ENCODE peak calls at places on chromosomes 1 and 21, in five cellular contexts. G, J, H, B and K are unnamed samples.
A peak's percentile ranks its signal among the peaks of the same experiment; 100 is the strongest.

GRCh38 chr1:40785446-40785845 is 1.9 kb downstream of the KCNQ4 start:
- DNase-seq in J (no peak), G (no peak), H (no peak), B (no peak), K (no peak)

GRCh38 chr1:196584703-196585102 is 23.5 kb downstream of the KCNT2 start:
- DNase-seq in B (no peak), H (no peak), G (no peak), J (no peak), K (no peak)

GRCh38 chr1:30725450-30726095 is 2.2 kb upstream of the MATN1 start:
- DNase-seq in H (no peak), G (no peak), B (no peak), J (no peak), K (no peak)

GRCh38 chr1:5611855-5612254 is 380.4 kb downstream of the NPHP4 start:
- DNase-seq in B (no peak), H (no peak), G (no peak), J (no peak), K (no peak)

GRCh38 chr1:55146781-55147180 is 68.4 kb downstream of the USP24 start:
- DNase-seq in J (peak; percentile 17), B (peak; percentile 41), H (peak; percentile 33), G (peak; percentile 10), K (no peak)

GRCh38 chr1:85374160-85374559 is 90.8 kb downstream of the DDAH1 start:
- DNase-seq in H (no peak), B (no peak), G (peak; percentile 27), J (no peak), K (no peak)

GRCh38 chr1:152035406-152036315 is 1.1 kb downstream of the S100A11 start:
- DNase-seq in J (peak; percentile 48), H (no peak), G (peak; percentile 24), B (peak; percentile 29), K (no peak)

GRCh38 chr1:175373786-175374623 is 181.4 kb upstream of the KIAA0040 start:
- DNase-seq in J (no peak), B (no peak), H (no peak), G (peak; percentile 50), K (no peak)

GRCh38 chr1:209853677-209854076 is 25.9 kb downstream of the UTP25 start:
- DNase-seq in J (no peak), H (no peak), G (no peak), B (no peak), K (no peak)

GRCh38 chr1:23456226-23456625 is 27.8 kb downstream of the ASAP3 start:
- DNase-seq in B (no peak), J (no peak), H (no peak), G (no peak), K (no peak)

GRCh38 chr1:208479435-208479834 is 235.3 kb upstream of the PLXNA2 start:
- DNase-seq in J (no peak), G (no peak), B (no peak), H (no peak), K (no peak)

GRCh38 chr1:229104654-229105053 is 166.3 kb upstream of the RAB4A start:
- DNase-seq in G (no peak), B (no peak), J (no peak), H (no peak), K (no peak)

GRCh38 chr1:167775178-167775577 is 53.4 kb downstream of the MPZL1 start:
- DNase-seq in H (no peak), J (no peak), G (no peak), B (no peak), K (no peak)

GRCh38 chr1:204584699-204585372 is 68.6 kb downstream of the MDM4 start:
- DNase-seq in J (peak; percentile 31), H (no peak), G (no peak), B (no peak), K (no peak)

GRCh38 chr1:50350868-50351267 is 72.4 kb downstream of the DMRTA2 start:
- DNase-seq in B (no peak), G (no peak), H (no peak), J (no peak), K (no peak)

GRCh38 chr1:211326528-211327340 is at the start of gene TRAF5:
- DNase-seq in J (peak; percentile 70), H (peak; percentile 58), G (peak; percentile 61), B (peak; percentile 43), K (no peak)

GRCh38 chr1:243917177-243917862 is 67.3 kb upstream of the AKT3 start:
- DNase-seq in H (no peak), B (peak; percentile 60), G (peak; percentile 27), J (peak; percentile 15), K (no peak)
- TF ChIP-seq CTCF in H (no peak), B (peak; percentile 22), G (no peak), J (no peak), K (no peak)

DNA sequence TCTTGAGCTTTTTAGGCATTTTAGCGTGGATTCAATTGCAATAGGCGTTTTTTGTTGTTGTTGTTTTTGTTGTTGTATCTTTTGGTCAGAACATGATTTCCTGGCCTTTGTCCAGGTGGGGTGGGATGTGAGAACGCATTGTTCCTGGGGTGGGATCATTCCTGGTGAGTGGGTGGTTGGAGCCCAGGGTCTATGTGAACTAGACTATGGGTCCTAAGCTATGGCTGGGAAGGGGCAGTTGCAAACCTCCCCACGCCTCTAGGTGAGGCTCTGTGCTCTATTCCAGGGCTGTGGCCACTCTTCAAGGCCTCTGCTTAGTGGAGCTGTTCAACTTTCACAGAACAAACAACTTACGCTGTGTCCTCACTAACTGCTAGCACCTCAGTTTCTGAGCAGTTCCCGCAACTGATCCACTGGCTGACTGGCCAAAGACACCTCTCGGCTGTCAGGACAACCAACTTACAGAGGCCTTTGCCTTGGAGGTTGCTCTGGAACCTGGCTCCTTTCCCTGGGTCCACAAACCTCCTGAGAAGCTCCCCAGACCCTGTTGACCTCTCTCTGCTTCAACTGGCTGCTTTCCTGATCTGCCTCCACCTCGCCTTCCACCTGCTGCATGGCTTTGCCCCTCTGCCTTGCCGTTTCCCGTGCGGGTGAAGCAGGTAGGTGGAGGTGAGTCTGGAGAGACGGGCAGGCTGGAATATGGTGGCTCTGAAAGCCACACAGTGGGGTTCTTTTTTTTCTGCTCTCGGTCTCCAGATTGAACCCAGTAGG is 12.8 kb downstream of the BTBD19 start:
- DNase-seq in J (no peak), H (no peak), G (no peak), B (no peak), K (no peak)
- H3K4me3 ChIP-seq in J (peak overlapping the region; percentile 57), H (peak overlapping the region; percentile 53), G (no peak overlapping the region), B (peak overlapping the region; percentile 71), K (no peak overlapping the region)

DNA sequence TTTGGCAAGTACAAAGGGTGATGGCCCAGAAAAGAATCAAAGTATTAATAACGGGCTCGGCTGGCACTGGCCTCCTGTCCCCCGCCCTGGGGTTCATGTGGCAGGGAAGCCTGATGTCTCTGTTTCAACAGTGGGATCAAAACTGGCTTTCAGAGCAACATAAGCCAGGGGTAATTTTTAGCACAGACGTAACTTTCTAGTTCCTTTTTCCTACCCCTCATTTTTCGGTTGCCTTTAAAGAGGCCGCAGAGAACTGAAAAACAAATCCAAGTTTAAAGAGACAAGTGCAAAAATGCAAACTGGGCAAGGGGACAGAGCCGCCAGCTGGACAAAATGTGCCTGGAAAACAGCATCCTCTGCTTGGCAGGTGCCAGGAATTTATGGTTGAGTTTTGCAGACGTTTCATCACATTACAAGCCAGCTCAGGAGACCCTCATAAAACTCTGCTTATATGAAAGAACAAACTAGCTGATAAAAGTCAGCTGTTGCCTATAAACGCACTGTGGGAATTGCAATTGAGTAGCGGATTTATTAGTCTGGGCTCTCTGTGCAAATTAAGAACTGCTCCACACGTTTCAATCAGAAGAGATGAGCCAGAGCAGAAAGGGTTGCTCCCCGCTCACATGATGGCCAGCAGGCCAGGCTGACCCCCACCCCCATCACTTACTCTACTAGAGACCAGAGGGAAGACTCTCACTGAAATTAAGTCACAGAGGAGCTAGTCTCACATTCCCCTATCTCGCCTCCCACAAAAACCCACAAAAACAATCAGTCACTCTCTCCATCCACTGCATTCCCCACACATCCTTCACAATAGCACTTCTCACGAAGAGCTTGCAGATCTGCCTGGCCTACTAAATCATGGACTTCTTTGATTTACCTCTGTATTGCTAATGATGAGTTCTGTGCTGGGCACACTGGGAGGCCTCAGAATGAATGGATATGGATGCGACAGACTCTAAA is 15.8 kb upstream of the CDCA8 start:
- DNase-seq in G (no peak), B (peak; percentile 85), H (no peak), J (peak; percentile 30), K (no peak)
- TF ChIP-seq POLR2A in G (no peak), B (no peak), H (no peak), J (no peak), K (no peak)

DNA sequence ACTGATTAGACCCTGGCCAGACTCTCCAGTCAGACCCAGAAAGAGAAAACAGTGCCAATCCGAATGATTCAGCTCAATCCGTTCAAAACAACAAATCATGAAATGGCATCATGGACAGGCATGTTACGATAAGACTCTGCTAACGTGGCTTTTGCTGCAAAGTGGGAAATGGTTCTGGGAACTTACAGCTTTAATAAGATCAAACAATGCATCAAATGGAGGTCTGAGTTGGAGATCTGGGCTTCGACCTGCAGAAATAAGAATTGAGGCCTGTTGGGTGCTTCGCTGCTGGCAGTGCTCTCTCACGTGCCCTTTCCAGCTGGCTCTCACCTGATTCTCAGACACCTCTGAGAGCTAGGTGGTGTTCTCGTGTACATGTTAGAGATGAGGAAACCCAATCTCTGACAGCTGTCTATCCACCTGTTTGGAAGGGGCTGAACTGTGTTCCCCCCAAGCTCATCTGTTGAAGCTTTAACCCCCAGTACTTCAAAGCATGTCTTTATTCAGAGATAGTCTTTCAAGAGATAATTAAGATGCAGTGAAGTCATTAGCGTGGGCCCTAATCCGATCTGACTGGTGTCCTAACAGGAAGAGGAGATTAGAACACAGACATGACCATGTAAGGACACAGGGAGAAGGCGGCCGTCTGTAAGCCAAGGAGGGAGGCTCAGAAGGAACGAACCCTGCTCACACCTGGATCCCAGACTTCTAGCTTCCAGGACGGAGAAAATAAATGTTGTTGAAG is 45.5 kb upstream of the ETS2 start:
- DNase-seq in J (no peak), B (no peak), H (no peak), G (no peak), K (no peak)
- TF ChIP-seq CTCF in J (no peak), B (no peak), H (no peak), G (no peak), K (no peak)

GRCh38 chr1:220813013-220813412 is 26.3 kb downstream of the MTARC1 start:
- DNase-seq in G (no peak), H (no peak), J (no peak), B (no peak), K (no peak)
- H3K4me3 ChIP-seq in G (no peak overlapping the region), H (no peak overlapping the region), J (no peak overlapping the region), B (no peak overlapping the region), K (no peak overlapping the region)

GRCh38 chr1:230230948-230231738 is 164.1 kb downstream of the GALNT2 start:
- DNase-seq in G (peak; percentile 76), B (no peak), H (no peak), J (peak; percentile 48), K (no peak)
- TF ChIP-seq POLR2A in G (no peak), B (no peak), H (no peak), J (no peak), K (no peak)

DNA sequence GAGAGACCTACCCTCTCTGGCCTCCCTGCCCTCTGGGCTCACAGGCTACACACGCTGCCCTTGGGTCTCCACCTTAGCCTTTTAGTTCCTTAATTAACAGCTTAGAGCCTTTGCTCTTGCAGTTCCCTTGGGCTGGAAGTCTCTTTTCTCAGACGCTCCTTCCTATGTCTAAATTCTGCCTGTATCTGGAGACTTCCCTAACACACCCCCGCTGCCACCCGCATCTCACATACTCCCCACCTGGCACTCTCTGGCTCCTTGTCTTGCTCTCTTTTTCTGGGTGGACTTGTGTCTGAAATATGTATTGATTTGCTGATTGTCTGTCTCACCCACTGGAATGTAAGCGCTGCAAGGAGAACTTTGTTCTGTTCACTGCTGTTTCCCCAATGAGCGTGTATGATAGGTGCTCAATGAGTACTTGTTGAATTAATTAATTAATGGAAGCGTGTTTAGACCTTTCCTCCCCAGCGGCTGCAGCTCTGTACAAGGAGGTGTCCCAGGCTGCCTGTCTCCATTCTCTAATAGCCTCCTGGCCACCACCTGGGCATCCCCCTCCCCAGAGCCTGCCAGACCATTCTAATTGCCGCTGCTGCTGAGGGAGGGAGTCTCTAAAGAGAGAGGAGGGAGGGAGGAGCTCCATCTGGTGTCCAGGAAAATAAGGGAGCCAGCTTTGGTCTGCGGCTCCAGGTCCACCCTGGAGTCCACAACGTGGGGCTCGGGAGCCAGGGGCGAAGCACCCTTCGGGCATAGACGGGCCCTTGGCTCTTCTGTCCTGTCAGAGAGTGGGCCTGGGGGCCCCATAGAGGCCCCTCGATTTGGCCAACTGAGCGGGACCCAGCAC is 95.3 kb downstream of the RNF220 start:
- DNase-seq in G (peak; percentile 18), J (no peak), B (no peak), H (no peak), K (no peak)
- TF ChIP-seq CTCF in G (no peak), J (no peak), B (peak; percentile 53), H (no peak), K (no peak)